ENCODE peak calls at places on chromosomes 3 and 15, in nine cellular contexts. E is Jurkat, Clone E6-1; L is neuronal stem cell; J is right lobe of liver; C is choroid plexus epithelial cell; Y is brain microvascular endothelial cell; M is AG04450; P is Peyer's patch; I is cardiac fibroblast. Z is an unnamed sample.

GRCh38 chr3:4394048-4394447 is 73.0 kb downstream of the SUMF1 start:
- DNase-seq in E (peak), L (no peak), J (no peak), C (peak), Y (peak), M (no peak), P (no peak), I (peak), Z (no peak)

GRCh38 chr3:172461530-172462138 is 13.4 kb upstream of the GHSR start:
- DNase-seq in E (peak), L (no peak), J (no peak), C (peak), Y (no peak), M (no peak), P (no peak), I (peak), Z (no peak)

GRCh38 chr3:127093312-127093711 is 99.6 kb upstream of the PRR23E start:
- DNase-seq in E (no peak), L (no peak), J (no peak), C (no peak), Y (no peak), M (no peak), P (no peak), I (no peak), Z (no peak)

GRCh38 chr3:112425858-112426750 is 73.2 kb downstream of the BTLA start:
- DNase-seq in E (no peak), L (no peak), J (no peak), C (no peak), Y (no peak), M (no peak), P (no peak), I (no peak), Z (no peak)

GRCh38 chr3:55721716-55722484 is 234.8 kb upstream of the WNT5A start:
- DNase-seq in E (no peak), L (no peak), J (no peak), C (peak), Y (peak), M (no peak), P (no peak), I (peak), Z (peak)

GRCh38 chr3:188947401-188947982 is 224.3 kb upstream of the TPRG1 start:
- DNase-seq in E (no peak), L (peak), J (peak), C (peak), Y (peak), M (no peak), P (peak), I (peak), Z (peak)

GRCh38 chr15:76840830-76841460 is 64.2 kb downstream of the SCAPER start:
- DNase-seq in E (peak), L (no peak), J (no peak), C (peak), Y (peak), M (peak), P (no peak), I (peak), Z (no peak)

GRCh38 chr15:45121706-45122417 is 7.7 kb downstream of the DUOXA2 start:
- DNase-seq in E (no peak), L (no peak), J (no peak), C (peak), Y (peak), M (peak), P (no peak), I (peak), Z (peak)

GRCh38 chr15:98654790-98655360 is 6.5 kb downstream of the IGF1R start:
- DNase-seq in E (no peak), L (no peak), J (no peak), C (no peak), Y (no peak), M (no peak), P (no peak), I (no peak), Z (no peak)

GRCh38 chr3:138653567-138653966 is 45.0 kb downstream of the FAIM start:
- DNase-seq in E (no peak), L (no peak), J (no peak), C (no peak), Y (no peak), M (no peak), P (no peak), I (no peak), Z (no peak)

GRCh38 chr3:87811953-87812352 is 246.9 kb downstream of the CGGBP1 start:
- DNase-seq in E (no peak), L (no peak), J (no peak), C (no peak), Y (no peak), M (no peak), P (no peak), I (no peak), Z (no peak)

GRCh38 chr15:77901921-77902750 is 175.4 kb downstream of the TBC1D2B start:
- DNase-seq in E (no peak), L (no peak), J (peak), C (no peak), Y (no peak), M (no peak), P (no peak), I (no peak), Z (no peak)

GRCh38 chr3:117622130-117622841 is 912.7 kb downstream of the TUSC7 start:
- DNase-seq in E (no peak), L (no peak), J (no peak), C (peak), Y (peak), M (peak), P (no peak), I (peak), Z (peak)

GRCh38 chr15:96678386-96678785 is 347.9 kb downstream of the NR2F2 start:
- DNase-seq in E (no peak), L (no peak), J (no peak), C (no peak), Y (no peak), M (no peak), P (no peak), I (no peak), Z (no peak)

GRCh38 chr3:64244011-64244942 is 19.0 kb upstream of the PRICKLE2 start:
- DNase-seq in E (peak), L (no peak), J (no peak), C (peak), Y (peak), M (no peak), P (no peak), I (no peak), Z (no peak)

GRCh38 chr3:171876651-171877272 is 33.6 kb downstream of the TMEM212 start:
- DNase-seq in E (no peak), L (no peak), J (no peak), C (peak), Y (peak), M (peak), P (no peak), I (peak), Z (no peak)

GRCh38 chr3:47838503-47838902 is 35.6 kb downstream of the DHX30 start:
- DNase-seq in E (no peak), L (no peak), J (no peak), C (no peak), Y (no peak), M (no peak), P (no peak), I (no peak), Z (no peak)

GRCh38 chr3:66153961-66154923 is 66.6 kb upstream of the SLC25A26 start:
- DNase-seq in E (no peak), L (no peak), J (no peak), C (peak), Y (peak), M (no peak), P (no peak), I (peak), Z (no peak)

GRCh38 chr3:10515884-10516495 is 10.6 kb upstream of the ATP2B2 start:
- DNase-seq in E (no peak), L (no peak), J (no peak), C (no peak), Y (no peak), M (no peak), P (no peak), I (no peak), Z (no peak)

GRCh38 chr3:10182950-10183349 is 18.2 kb downstream of the IRAK2 start:
- DNase-seq in E (no peak), L (no peak), J (no peak), C (no peak), Y (no peak), M (no peak), P (no peak), I (no peak), Z (no peak)

DNA sequence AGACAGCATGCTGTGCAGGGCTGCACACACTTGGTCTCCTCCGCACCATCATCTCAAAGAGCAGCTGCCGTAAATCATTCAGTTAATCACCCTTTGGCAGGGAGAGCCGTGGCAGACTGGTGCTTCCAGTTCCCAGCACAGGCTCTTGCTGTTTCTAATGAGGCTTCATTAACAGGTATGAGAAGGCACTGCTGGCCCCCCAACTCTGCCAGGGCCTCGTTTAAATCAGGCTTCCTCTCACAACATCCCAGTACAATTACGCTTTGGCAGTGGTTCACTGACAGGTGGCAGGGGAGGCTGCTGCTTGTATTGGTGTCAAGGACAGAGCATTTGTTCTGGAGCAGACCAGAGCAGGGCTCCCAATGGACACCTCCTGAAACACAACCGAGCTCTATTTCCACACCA is 77.1 kb downstream of the BFSP2 start:
- DNase-seq in E (no peak), L (no peak), J (no peak), C (no peak), Y (no peak), M (no peak), P (no peak), I (no peak), Z (no peak)
- H3K4me3 ChIP-seq in E (no peak), L (no peak), J (no peak), C (no peak), Y (no peak), M (no peak), P (no peak), I (no peak), Z (no peak)

GRCh38 chr3:29141197-29141911 is 139.5 kb upstream of the RBMS3 start:
- DNase-seq in E (no peak), L (no peak), J (no peak), C (no peak), Y (no peak), M (no peak), P (no peak), I (peak), Z (no peak)

GRCh38 chr3:29141912-29142262 is 139.0 kb upstream of the RBMS3 start:
- DNase-seq in E (no peak), L (no peak), J (no peak), C (no peak), Y (no peak), M (no peak), P (no peak), I (no peak), Z (no peak)

GRCh38 chr3:29143151-29143550 is 137.7 kb upstream of the RBMS3 start:
- DNase-seq in E (no peak), L (no peak), J (no peak), C (no peak), Y (no peak), M (no peak), P (no peak), I (no peak), Z (no peak)

GRCh38 chr3:29138171-29138570 is 142.7 kb upstream of the RBMS3 start:
- DNase-seq in E (no peak), L (no peak), J (no peak), C (no peak), Y (no peak), M (no peak), P (no peak), I (no peak), Z (no peak)

DNA sequence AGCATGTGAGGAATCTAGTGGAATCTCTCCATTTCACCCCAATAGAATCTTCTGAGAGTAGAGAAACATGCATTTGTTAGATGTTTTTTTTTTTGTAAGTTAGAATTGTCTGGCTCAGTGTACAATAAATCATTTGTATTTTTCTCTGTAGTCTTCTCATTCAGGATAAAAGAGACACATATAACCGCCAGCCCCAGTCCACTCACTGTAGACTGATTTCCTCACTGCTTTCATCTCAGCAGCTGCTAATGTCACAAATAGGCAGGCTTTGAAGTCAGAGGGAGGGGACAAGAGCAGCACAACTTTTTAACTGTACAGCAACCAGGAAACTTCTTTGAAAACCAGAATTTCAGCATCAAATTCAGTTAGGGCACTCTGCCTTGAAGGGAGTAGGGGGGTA is 140.2 kb upstream of the RBMS3 start:
- DNase-seq in E (peak), L (no peak), J (no peak), C (no peak), Y (peak), M (no peak), P (no peak), I (no peak), Z (no peak)
- H3K4me3 ChIP-seq in E (no peak), L (no peak), J (no peak), C (no peak), Y (no peak), M (no peak), P (no peak), I (no peak), Z (no peak)

DNA sequence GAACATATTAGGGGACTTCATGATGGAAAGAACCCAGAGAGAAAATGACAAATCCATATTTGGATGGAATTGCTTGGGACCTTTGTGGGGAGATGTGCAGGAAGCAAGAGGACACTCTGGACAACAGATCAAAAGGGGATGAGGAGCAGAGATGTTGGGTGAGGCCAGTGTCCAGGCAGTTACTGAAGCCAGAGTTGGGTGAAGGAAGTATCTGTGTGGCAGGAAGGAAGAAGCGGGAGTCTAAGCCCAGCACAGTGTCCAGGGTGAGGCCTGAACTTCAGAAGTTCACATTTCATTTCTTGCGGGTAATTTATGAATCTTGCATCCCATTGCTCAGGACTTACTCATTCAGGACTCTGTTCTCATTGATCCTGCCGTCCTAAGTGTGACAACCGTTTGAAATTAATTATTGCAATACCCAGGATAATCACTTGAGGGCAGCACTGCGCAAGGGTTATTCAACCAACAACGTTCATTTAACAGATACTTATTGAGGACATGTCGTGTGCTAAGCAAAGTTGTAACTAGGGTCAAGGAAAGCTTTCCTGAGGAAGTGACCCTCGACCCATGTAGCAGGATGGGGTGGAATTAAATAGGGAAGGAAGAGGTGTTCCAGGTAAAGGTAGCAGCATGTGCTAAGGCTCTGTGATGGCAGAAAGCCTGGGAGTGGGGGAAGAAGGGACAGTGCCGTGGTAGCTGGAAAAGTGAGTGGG is 61.3 kb upstream of the CMTM8 start:
- DNase-seq in E (peak), L (peak), J (no peak), C (peak), Y (peak), M (no peak), P (peak), I (peak), Z (no peak)
- H3K4me3 ChIP-seq in E (no peak), L (no peak), J (no peak), C (no peak), Y (no peak), M (no peak), P (no peak), I (no peak), Z (no peak)

GRCh38 chr15:40847225-40847961 is 3.5 kb downstream of the SPINT1 start:
- DNase-seq in E (peak), L (no peak), J (peak), C (peak), Y (peak), M (no peak), P (peak), I (peak), Z (peak)

GRCh38 chr15:40844543-40844981 is 714 bp downstream of the SPINT1 start:
- DNase-seq in E (peak), L (no peak), J (no peak), C (peak), Y (no peak), M (no peak), P (peak), I (peak), Z (no peak)

GRCh38 chr15:40845036-40845435 is 1.2 kb downstream of the SPINT1 start:
- DNase-seq in E (no peak), L (no peak), J (no peak), C (no peak), Y (no peak), M (no peak), P (no peak), I (no peak), Z (no peak)

GRCh38 chr15:40845511-40846284 is 1.9 kb downstream of the SPINT1 start:
- DNase-seq in E (no peak), L (no peak), J (no peak), C (no peak), Y (no peak), M (no peak), P (no peak), I (no peak), Z (no peak)

DNA sequence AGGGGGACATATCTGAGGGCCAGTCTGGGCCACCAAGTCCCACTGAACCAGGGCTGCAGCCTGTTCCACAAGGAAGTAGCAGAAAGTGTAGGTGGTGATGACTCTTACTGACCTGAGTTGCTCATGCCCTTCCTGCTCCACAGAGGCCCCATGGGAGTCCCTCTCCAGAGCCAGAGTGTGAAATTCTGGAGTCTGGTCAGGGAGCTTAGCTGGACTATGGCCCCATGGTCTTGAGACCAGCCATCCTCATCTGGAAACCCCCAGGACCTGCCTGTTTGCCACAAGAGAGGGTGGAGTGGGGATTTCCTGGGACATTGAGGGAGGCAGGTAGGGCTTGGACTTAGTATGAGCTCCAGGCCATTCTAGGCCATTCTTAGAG is 3.0 kb downstream of the SPINT1 start:
- DNase-seq in E (no peak), L (no peak), J (no peak), C (no peak), Y (no peak), M (no peak), P (no peak), I (no peak), Z (no peak)
- H3K4me3 ChIP-seq in E (no peak), L (no peak), J (no peak), C (no peak), Y (no peak), M (no peak), P (no peak), I (no peak), Z (no peak)

GRCh38 chr15:55194246-55194645 is 2.5 kb downstream of the RSL24D1 start:
- DNase-seq in E (no peak), L (no peak), J (no peak), C (peak), Y (no peak), M (no peak), P (no peak), I (no peak), Z (no peak)
- H3K4me3 ChIP-seq in E (no peak), L (no peak), J (no peak), C (no peak), Y (no peak), M (no peak), P (no peak), I (no peak), Z (peak)

DNA sequence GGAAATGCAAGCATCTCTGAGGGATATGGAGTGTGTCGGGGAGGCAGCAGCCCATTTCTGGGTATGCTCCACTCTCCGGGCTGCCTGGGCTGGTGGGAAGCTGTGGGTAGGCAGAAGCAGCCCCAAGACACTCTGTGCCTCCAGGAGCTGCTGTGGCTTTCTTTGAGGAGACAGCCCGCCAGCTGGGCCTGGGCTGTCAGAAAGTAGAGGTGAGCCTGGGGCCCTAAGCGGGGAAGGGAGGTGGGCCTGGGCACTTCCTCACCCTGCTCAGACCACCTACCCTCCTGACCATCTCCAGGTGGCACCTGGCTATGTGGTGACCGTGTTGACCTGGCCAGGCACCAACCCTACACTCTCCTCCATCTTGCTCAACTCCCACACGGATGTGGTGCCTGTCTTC is 1.7 kb downstream of the ACY1 start:
- DNase-seq in E (no peak), L (no peak), J (no peak), C (no peak), Y (no peak), M (no peak), P (no peak), I (no peak), Z (no peak)
- H3K4me3 ChIP-seq in E (no peak), L (no peak), J (no peak), C (no peak), Y (no peak), M (no peak), P (no peak), I (no peak), Z (no peak)

GRCh38 chr3:16289144-16289889 is 24.3 kb downstream of the OXNAD1 start:
- DNase-seq in E (no peak), L (no peak), J (no peak), C (no peak), Y (peak), M (no peak), P (no peak), I (no peak), Z (no peak)

GRCh38 chr3:16290007-16290826 is 25.2 kb downstream of the OXNAD1 start:
- DNase-seq in E (no peak), L (peak), J (no peak), C (peak), Y (peak), M (peak), P (peak), I (peak), Z (peak)

GRCh38 chr3:16286161-16286560 is 21.1 kb downstream of the OXNAD1 start:
- DNase-seq in E (peak), L (no peak), J (no peak), C (no peak), Y (no peak), M (no peak), P (peak), I (no peak), Z (no peak)

GRCh38 chr3:16288664-16289063 is 23.7 kb downstream of the OXNAD1 start:
- DNase-seq in E (no peak), L (no peak), J (no peak), C (no peak), Y (no peak), M (no peak), P (no peak), I (no peak), Z (no peak)

GRCh38 chr3:16286672-16287604 is 21.9 kb downstream of the OXNAD1 start:
- DNase-seq in E (no peak), L (no peak), J (no peak), C (no peak), Y (no peak), M (no peak), P (no peak), I (peak), Z (no peak)
- H3K4me3 ChIP-seq in E (no peak), L (no peak), J (no peak), C (no peak), Y (no peak), M (no peak), P (peak), I (no peak), Z (no peak)

GRCh38 chr3:125045194-125045593 is 10.6 kb downstream of the HEG1 start:
- DNase-seq in E (no peak), L (no peak), J (no peak), C (peak), Y (no peak), M (no peak), P (no peak), I (peak), Z (no peak)

GRCh38 chr3:125045965-125046364 is 9.8 kb downstream of the HEG1 start:
- DNase-seq in E (no peak), L (no peak), J (no peak), C (peak), Y (peak), M (no peak), P (no peak), I (peak), Z (peak)

GRCh38 chr3:125050486-125051172 is 5.2 kb downstream of the HEG1 start:
- DNase-seq in E (no peak), L (no peak), J (no peak), C (no peak), Y (no peak), M (no peak), P (no peak), I (no peak), Z (no peak)

GRCh38 chr3:125051205-125051604 is 4.6 kb downstream of the HEG1 start:
- DNase-seq in E (no peak), L (no peak), J (no peak), C (no peak), Y (no peak), M (no peak), P (no peak), I (no peak), Z (no peak)

GRCh38 chr3:125048282-125048681 is 7.5 kb downstream of the HEG1 start:
- DNase-seq in E (no peak), L (no peak), J (no peak), C (no peak), Y (no peak), M (no peak), P (no peak), I (peak), Z (peak)
- H3K4me3 ChIP-seq in E (no peak), L (no peak), J (no peak), C (no peak), Y (no peak), M (no peak), P (no peak), I (no peak), Z (no peak)